ENCODE peak calls at places on chromosomes 4 and X, in four cellular contexts. J is HepG2, I is A549, G is GM12878. Y is an unnamed sample.

GRCh38 chr4:158193171-158193749 is 17.0 kb upstream of the TMEM144 start:
- DNase-seq in I (peak), J (peak), G (no peak), Y (peak)

GRCh38 chr4:176320976-176321361 is 1.2 kb downstream of the SPCS3 start:
- DNase-seq in G (no peak), J (no peak), I (no peak), Y (peak)

GRCh38 chr4:13329963-13330362 is 154.2 kb downstream of the RAB28 start:
- DNase-seq in I (no peak), J (no peak), G (peak), Y (no peak)

GRCh38 chr4:7779194-7779768 is 160.4 kb downstream of the AFAP1 start:
- DNase-seq in J (no peak), I (no peak), G (no peak), Y (no peak)

GRCh38 chr4:53116959-53117358 is 248.9 kb downstream of the SCFD2 start:
- DNase-seq in J (no peak), G (no peak), I (no peak), Y (no peak)

GRCh38 chrX:31527455-31528126 is 455.8 kb upstream of the FTHL17 start:
- DNase-seq in G (no peak), J (no peak), I (no peak), Y (no peak)

GRCh38 chr4:78360466-78360865 is 191.1 kb upstream of the ANXA3 start:
- DNase-seq in I (no peak), G (no peak), J (no peak), Y (no peak)

GRCh38 chr4:5462896-5463295 is 245.5 kb downstream of the EVC2 start:
- DNase-seq in J (no peak), I (no peak), G (no peak), Y (no peak)

GRCh38 chrX:12308420-12308819 is 170.1 kb downstream of the FRMPD4 start:
- DNase-seq in G (no peak), I (peak), J (no peak), Y (no peak)

GRCh38 chr4:78601013-78601412 is 49.4 kb downstream of the ANXA3 start:
- DNase-seq in G (peak), I (no peak), J (no peak), Y (no peak)

GRCh38 chrX:47745386-47745785 is 86.4 kb upstream of the UXT start:
- DNase-seq in G (no peak), I (no peak), J (no peak), Y (no peak)

GRCh38 chr4:99447079-99447478 is 11.9 kb upstream of the ADH7 start:
- DNase-seq in I (peak), G (peak), J (no peak), Y (no peak)

GRCh38 chr4:157222764-157223145 is 2.2 kb downstream of the GRIA2 start:
- DNase-seq in G (no peak), J (no peak), I (no peak), Y (peak)

GRCh38 chrX:118534716-118535493 is 39.3 kb downstream of the DOCK11 start:
- DNase-seq in J (no peak), I (no peak), G (no peak), Y (no peak)

GRCh38 chr4:188930822-188931221 is 791.6 kb downstream of the TRIML1 start:
- DNase-seq in I (no peak), G (no peak), J (no peak), Y (no peak)

GRCh38 chr4:38563703-38564490 is 100.1 kb upstream of the KLF3 start:
- DNase-seq in J (no peak), G (no peak), I (no peak), Y (no peak)
- TF ChIP-seq PBX3 in J (no peak), G (no peak), I (no peak), Y (no peak)

DNA sequence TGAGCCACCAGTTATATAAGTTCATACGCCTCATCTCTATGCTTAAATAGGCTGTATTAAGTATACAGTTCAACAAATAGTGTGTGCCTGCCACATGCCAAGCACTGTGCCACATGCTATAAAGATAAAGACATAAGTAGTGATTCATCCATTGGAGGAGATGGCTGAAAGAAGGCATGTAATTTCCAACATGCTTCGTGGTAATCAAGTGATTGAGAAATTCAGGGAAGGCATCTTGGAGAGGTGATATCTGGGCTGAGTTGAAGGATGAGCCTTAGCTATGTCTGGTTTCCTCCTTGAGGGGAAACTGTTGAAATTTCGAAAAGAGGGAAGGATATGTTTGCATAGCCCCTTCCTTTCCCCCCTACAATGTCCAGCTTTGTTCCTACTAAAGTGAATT is 96.5 kb downstream of the ARHGAP10 start:
- DNase-seq in I (no peak), G (no peak), J (no peak), Y (no peak)
- TF ChIP-seq PBX3 in I (no peak), G (no peak), J (no peak), Y (no peak)

GRCh38 chrX:96700625-96701024 is 16.0 kb downstream of the DIAPH2 start:
- DNase-seq in G (no peak), J (no peak), I (no peak), Y (no peak)
- TF ChIP-seq PBX3 in G (no peak), J (no peak), I (no peak), Y (no peak)

DNA sequence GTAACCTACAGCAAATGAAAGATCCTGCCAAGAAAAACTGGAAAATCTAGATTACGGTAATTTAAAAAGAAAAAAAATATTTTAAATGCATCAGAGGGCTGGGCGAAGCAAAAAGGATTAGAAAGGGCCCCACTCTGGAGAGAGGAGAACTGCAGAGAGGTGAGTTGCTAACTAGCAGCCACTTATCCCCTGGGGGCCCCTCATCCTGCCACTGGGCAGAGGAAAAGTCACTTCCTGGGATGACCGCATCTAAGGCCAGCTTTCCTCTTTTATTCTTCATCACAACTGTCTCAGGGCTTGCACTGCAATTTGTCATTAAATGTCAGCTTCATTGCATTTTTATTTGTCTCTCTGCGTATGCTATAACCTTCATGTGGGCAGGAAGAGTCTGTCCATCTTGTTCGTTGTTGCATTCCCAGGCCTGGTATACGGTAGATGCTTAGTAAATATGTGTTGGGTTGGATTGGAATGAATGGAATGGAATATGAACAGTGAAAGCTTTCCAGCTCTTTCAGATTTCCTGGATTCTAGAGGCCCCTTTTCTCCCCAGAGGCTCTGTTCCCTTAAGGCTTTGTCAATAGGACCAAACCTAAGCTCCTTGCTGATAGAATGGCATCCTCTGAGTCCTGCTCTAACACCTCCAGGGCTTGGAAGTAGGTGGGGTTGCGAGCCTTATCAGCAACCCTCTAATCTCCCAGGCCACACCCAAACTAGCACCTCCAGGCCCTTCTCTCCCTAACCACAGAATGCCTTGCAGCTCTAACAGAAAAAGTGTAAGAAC is 58.9 kb downstream of the TLR10 start:
- DNase-seq in I (no peak), J (peak), G (no peak), Y (no peak)
- TF ChIP-seq PBX3 in I (no peak), J (no peak), G (no peak), Y (no peak)

GRCh38 chr4:153332936-153333335 is 11.6 kb upstream of the MND1 start:
- DNase-seq in G (no peak), J (no peak), I (no peak), Y (no peak)
- TF ChIP-seq PBX3 in G (no peak), J (no peak), I (no peak), Y (no peak)

GRCh38 chr4:54384152-54384551 is 155.1 kb downstream of the PDGFRA start:
- DNase-seq in G (no peak), I (no peak), J (no peak), Y (no peak)

GRCh38 chr4:54386693-54387092 is 157.6 kb downstream of the PDGFRA start:
- DNase-seq in G (no peak), I (no peak), J (no peak), Y (no peak)

GRCh38 chr4:54386270-54386669 is 157.2 kb downstream of the PDGFRA start:
- DNase-seq in J (no peak), G (no peak), I (no peak), Y (no peak)

GRCh38 chr4:54382623-54383022 is 153.5 kb downstream of the PDGFRA start:
- DNase-seq in I (no peak), G (no peak), J (no peak), Y (no peak)

GRCh38 chr4:54384563-54384962 is 155.5 kb downstream of the PDGFRA start:
- DNase-seq in G (no peak), I (peak), J (peak), Y (no peak)
- TF ChIP-seq PBX3 in G (no peak), I (no peak), J (no peak), Y (no peak)